ENCODE peak calls at places on chromosomes 6 and 20, in six cellular contexts. J, K, D, Y, C and E are unnamed samples.

GRCh38 chr6:5636210-5637030 is 370.3 kb downstream of the NRN1 start:
- DNase-seq in K (no peak), D (no peak), C (peak; percentile 50), Y (peak; percentile 2), J (no peak), E (no peak)

GRCh38 chr6:164164921-164165320 is 750.4 kb downstream of the QKI start:
- DNase-seq in J (peak; percentile 20), C (no peak), Y (no peak), K (no peak), D (no peak), E (no peak)

GRCh38 chr6:140752234-140752633 is 1377.8 kb upstream of the CITED2 start:
- DNase-seq in K (no peak), Y (no peak), D (no peak), C (no peak), J (no peak), E (no peak)

GRCh38 chr6:30508890-30509736 is 19.8 kb downstream of the HLA-E start:
- DNase-seq in D (peak; percentile 68), C (no peak), K (no peak), J (peak; percentile 78), Y (peak; percentile 43), E (no peak)

GRCh38 chr6:162580619-162581018 is 146.9 kb downstream of the PRKN start:
- DNase-seq in K (no peak), D (no peak), J (no peak), C (no peak), Y (no peak), E (no peak)

GRCh38 chr6:166645928-166646327 is 18.9 kb upstream of the RPS6KA2 start:
- DNase-seq in Y (no peak), K (no peak), C (no peak), J (no peak), D (no peak), E (no peak)

GRCh38 chr6:106568518-106568917 is 60.8 kb downstream of the RTN4IP1 start:
- DNase-seq in D (no peak), K (no peak), Y (peak; percentile 23), J (peak; percentile 27), C (no peak), E (no peak)

GRCh38 chr6:139126255-139126654 is 8.6 kb upstream of the HECA start:
- DNase-seq in Y (peak; percentile 81), J (peak; percentile 62), C (no peak), D (peak; percentile 47), K (no peak), E (no peak)

GRCh38 chr20:60868316-60868891 is 383.7 kb upstream of the CDH4 start:
- DNase-seq in Y (no peak), C (no peak), J (no peak), D (no peak), K (no peak), E (no peak)

GRCh38 chr6:106339334-106340029 is 13.9 kb upstream of the ATG5 start:
- DNase-seq in J (peak; percentile 88), D (peak; percentile 50), K (peak; percentile 82), Y (peak; percentile 76), C (peak; percentile 81), E (no peak)

GRCh38 chr20:38604873-38605303 is 3.3 kb downstream of the ARHGAP40 start:
- DNase-seq in C (no peak), D (no peak), K (no peak), J (peak; percentile 87), Y (no peak), E (peak; percentile 87)

GRCh38 chr20:2314759-2315439 is 19.1 kb downstream of the TGM3 start:
- DNase-seq in D (no peak), Y (peak; percentile 95), C (peak; percentile 77), K (no peak), J (peak; percentile 92), E (no peak)

GRCh38 chr6:113529191-113529590 is 328.0 kb upstream of the MARCKS start:
- DNase-seq in D (no peak), C (no peak), Y (peak; percentile 30), J (peak; percentile 7), K (no peak), E (no peak)

GRCh38 chr6:30319146-30319835 is 7.4 kb upstream of the TRIM39 start:
- DNase-seq in J (no peak), Y (no peak), K (no peak), D (no peak), C (no peak), E (no peak)

GRCh38 chr6:158703121-158703839 is 53.4 kb downstream of the SYTL3 start:
- DNase-seq in D (no peak), C (no peak), K (no peak), Y (no peak), J (no peak), E (no peak)

GRCh38 chr6:52672422-52673025 is 1.6 kb downstream of the TMEM14A start:
- DNase-seq in Y (no peak), K (no peak), J (peak; percentile 76), C (no peak), D (no peak), E (no peak)

GRCh38 chr6:44778513-44778912 is 391.0 kb downstream of the CDC5L start:
- DNase-seq in D (no peak), J (no peak), Y (no peak), C (no peak), K (no peak), E (no peak)

GRCh38 chr20:51091564-51092195 is 68.8 kb upstream of the KCNG1 start:
- DNase-seq in D (no peak), K (no peak), J (no peak), Y (no peak), C (no peak), E (no peak)